ENCODE peak calls at places on chromosomes 16 and 17, in eight cellular contexts. Q is activated T-cell treated with anti-CD3 and anti-CD28 coated beads, Interleukin-2, amount 50 U/mL, for 1 hour; J is cardiac muscle cell; C is activated CD4-positive, alpha-beta T cell treated with anti-CD3 and anti-CD28 coated beads for 4 hours; P is CD4-positive, alpha-beta memory T cell; H is colonic mucosa; U is NCI-H2171 treated with DMSO at 0.1 percent for 48 hours; D is midbrain. W is an unnamed sample.

GRCh38 chr16:53821487-53821886 is 117.5 kb downstream of the FTO start:
- DNase-seq in H (no peak), J (no peak), D (no peak), P (no peak), C (no peak), Q (no peak), U (no peak), W (no peak)

GRCh38 chr17:44086364-44087311 is 16.1 kb downstream of the G6PC3 start:
- DNase-seq in J (no peak), H (no peak), P (peak; percentile 52), D (no peak), Q (peak; percentile 43), C (peak; percentile 69), U (peak; percentile 49), W (peak; percentile 86)

GRCh38 chr17:47934856-47935255 is 6.5 kb upstream of the PNPO start:
- DNase-seq in U (peak; percentile 54), H (no peak), C (no peak), Q (no peak), J (no peak), P (no peak), D (no peak), W (no peak)

GRCh38 chr16:47578573-47578972 is 117.4 kb downstream of the PHKB start:
- DNase-seq in J (no peak), C (no peak), Q (no peak), P (no peak), D (no peak), U (no peak), H (no peak), W (no peak)

GRCh38 chr17:76914937-76915336 is 46.7 kb downstream of the MGAT5B start:
- DNase-seq in D (no peak), U (no peak), C (no peak), J (no peak), Q (no peak), P (no peak), H (no peak), W (no peak)

GRCh38 chr17:1647802-1648581 is 1.7 kb downstream of the RILP start:
- DNase-seq in P (no peak), H (no peak), J (peak; percentile 49), C (no peak), U (peak; percentile 79), D (peak; percentile 24), Q (no peak), W (peak; percentile 43)

GRCh38 chr17:59746849-59747445 is 39.5 kb downstream of the VMP1 start:
- DNase-seq in D (peak; percentile 46), H (no peak), C (no peak), J (peak; percentile 49), Q (no peak), U (peak; percentile 35), P (no peak), W (peak; percentile 84)

GRCh38 chr16:22948058-22948602 is 134.2 kb downstream of the HS3ST2 start:
- DNase-seq in U (no peak), P (no peak), C (no peak), D (no peak), J (no peak), H (no peak), Q (no peak), W (peak; percentile 19)

GRCh38 chr17:4948166-4948996 is at the start of gene PFN1:
- DNase-seq in U (peak; percentile 87), D (peak; percentile 83), Q (peak; percentile 88), C (peak; percentile 92), H (peak; percentile 95), P (peak; percentile 94), J (peak; percentile 88), W (peak; percentile 87)

GRCh38 chr17:59837362-59838195 is 55.2 kb downstream of the TUBD1 start:
- DNase-seq in J (peak; percentile 96), Q (no peak), U (no peak), H (peak; percentile 86), D (peak; percentile 15), C (peak; percentile 75), P (peak; percentile 95), W (peak; percentile 100)

GRCh38 chr17:58302919-58303551 is 22.3 kb upstream of the MPO start:
- DNase-seq in D (no peak), P (no peak), C (no peak), J (no peak), H (no peak), U (peak; percentile 26), Q (no peak), W (no peak)

GRCh38 chr17:2786176-2786881 is 9.9 kb upstream of the RAP1GAP2 start:
- DNase-seq in J (peak; percentile 88), D (peak; percentile 67), P (peak; percentile 90), C (peak; percentile 93), U (peak; percentile 94), Q (peak; percentile 95), H (peak; percentile 98), W (peak; percentile 94)

GRCh38 chr16:70699696-70700095 is 13.8 kb upstream of the MTSS2 start:
- DNase-seq in C (no peak), H (no peak), D (no peak), U (no peak), P (no peak), J (no peak), Q (no peak), W (no peak)

GRCh38 chr17:78168906-78169793 is 769 bp downstream of the SYNGR2 start:
- DNase-seq in J (peak; percentile 67), H (peak; percentile 90), D (peak; percentile 22), Q (peak; percentile 61), P (peak; percentile 82), C (peak; percentile 64), U (peak; percentile 33), W (peak; percentile 89)

GRCh38 chr17:34979650-34980352 is 511 bp upstream of the LIG3 start:
- DNase-seq in J (no peak), D (no peak), P (no peak), Q (no peak), H (no peak), U (no peak), C (no peak), W (peak; percentile 23)

GRCh38 chr17:38369124-38369886 is 17.7 kb downstream of the SOCS7 start:
- DNase-seq in U (no peak), C (no peak), J (no peak), D (no peak), P (no peak), H (no peak), Q (no peak), W (no peak)

GRCh38 chr17:791807-792206 is 9.7 kb downstream of the MRM3 start:
- DNase-seq in Q (no peak), D (no peak), C (no peak), U (no peak), H (no peak), P (no peak), J (no peak), W (no peak)

GRCh38 chr17:45277216-45277849 is 15.4 kb upstream of the SPATA32 start:
- DNase-seq in Q (peak; percentile 91), H (peak; percentile 94), D (peak; percentile 89), P (peak; percentile 91), J (peak; percentile 95), C (peak; percentile 93), U (peak; percentile 84), W (peak; percentile 94)

GRCh38 chr17:80704894-80705293 is 160.3 kb downstream of the RPTOR start:
- DNase-seq in H (no peak), P (no peak), J (no peak), Q (peak; percentile 8), U (no peak), C (no peak), D (no peak), W (no peak)

GRCh38 chr16:85306071-85306792 is 194.0 kb upstream of the CIBAR2 start:
- DNase-seq in Q (peak; percentile 80), J (peak; percentile 65), C (peak; percentile 72), P (peak; percentile 75), H (peak; percentile 85), U (no peak), D (no peak), W (peak; percentile 77)

GRCh38 chr16:21952040-21952792 is 945 bp upstream of the UQCRC2 start:
- DNase-seq in J (peak; percentile 87), D (peak; percentile 75), Q (peak; percentile 72), C (peak; percentile 73), U (peak; percentile 76), H (peak; percentile 94), P (peak; percentile 91), W (peak; percentile 78)

W was measured in SK-MEL-5.